ENCODE peak calls at places on chromosomes 16 and 17, in eight cellular contexts. I is AG09309; V is stimulated activated naive CD4-positive, alpha-beta T cell; W is activated T-helper 9 cell treated with anti-CD3 and anti-CD28 coated beads, Interleukin-2, amount 50 U/mL, for 16 hours; A is brain microvascular endothelial cell; G is fibroblast of pulmonary artery; F is posterior cingulate gyrus; T is AG08395. L is an unnamed sample.

GRCh38 chr16:58306327-58306726 is 11.5 kb upstream of the PRSS54 start:
- DNase-seq in I (no peak), V (peak; percentile 33), W (peak; percentile 25), A (peak; percentile 43), G (peak; percentile 55), F (no peak), T (no peak), L (peak; percentile 27)

GRCh38 chr17:46971647-46972300 is 7.3 kb downstream of the RPRML start:
- DNase-seq in I (no peak), V (no peak), W (no peak), A (no peak), G (no peak), F (no peak), T (no peak), L (no peak)

GRCh38 chr17:48441231-48441711 is 11.3 kb upstream of the SKAP1 start:
- DNase-seq in I (no peak), V (peak; percentile 86), W (no peak), A (no peak), G (no peak), F (no peak), T (no peak), L (no peak)

GRCh38 chr17:20063665-20064648 is 54.8 kb downstream of the SPECC1 start:
- DNase-seq in I (peak; percentile 83), V (no peak), W (no peak), A (peak; percentile 54), G (peak; percentile 93), F (peak; percentile 93), T (peak; percentile 91), L (peak; percentile 72)

GRCh38 chr16:23838485-23839142 is 2.8 kb downstream of the PRKCB start:
- DNase-seq in I (no peak), V (no peak), W (no peak), A (no peak), G (no peak), F (no peak), T (no peak), L (no peak)

GRCh38 chr16:69494993-69495392 is 70.6 kb downstream of the CYB5B start:
- DNase-seq in I (no peak), V (no peak), W (peak; percentile 11), A (no peak), G (peak; percentile 30), F (no peak), T (no peak), L (peak; percentile 34)

GRCh38 chr17:13888043-13888442 is 181.3 kb upstream of the COX10 start:
- DNase-seq in I (no peak), V (no peak), W (no peak), A (no peak), G (peak; percentile 17), F (no peak), T (peak; percentile 18), L (peak; percentile 33)

GRCh38 chr16:51822471-51822870 is 671.4 kb upstream of the SALL1 start:
- DNase-seq in I (no peak), V (no peak), W (no peak), A (no peak), G (no peak), F (no peak), T (no peak), L (no peak)

L was measured in iris pigment epithelial cell.